ENCODE peak calls at places on chromosomes 6 and 20, in eight cellular contexts. One of them, this sample, is unnamed.

GRCh38 chr6:293185-294174 is 1.2 kb downstream of the DUSP22 start:
- DNase-seq in stimulated activated naive CD4-positive, alpha-beta T cell: no peak
- DNase-seq in stimulated activated CD4-positive, alpha-beta T cell treated with anti-CD3 and anti-CD28 coated beads, Interleukin-1b, Interleukin-23, amount 100 ng/mL, for 24 hours: no peak
- DNase-seq in stimulated activated effector memory CD8-positive, alpha-beta T cell treated with anti-CD3 and anti-CD28 coated beads, Interleukin-12 subunit alpha, Interleukin-12 subunit beta, amount 100 ng/mL, for 72 hours: peak
- DNase-seq in T-helper 17 cell: no peak
- DNase-seq in NCI-H460: peak
- DNase-seq in HTR-8/SVneo: no peak
- DNase-seq in Right ventricle myocardium superior: no peak
- DNase-seq in this sample: peak

GRCh38 chr6:166330612-166331011 is 11.7 kb downstream of the SFT2D1 start:
- DNase-seq in stimulated activated naive CD4-positive, alpha-beta T cell: no peak
- DNase-seq in Right ventricle myocardium superior: peak
- DNase-seq in T-helper 17 cell: no peak
- DNase-seq in stimulated activated effector memory CD8-positive, alpha-beta T cell treated with anti-CD3 and anti-CD28 coated beads, Interleukin-12 subunit alpha, Interleukin-12 subunit beta, amount 100 ng/mL, for 72 hours: no peak
- DNase-seq in HTR-8/SVneo: no peak
- DNase-seq in stimulated activated CD4-positive, alpha-beta T cell treated with anti-CD3 and anti-CD28 coated beads, Interleukin-1b, Interleukin-23, amount 100 ng/mL, for 24 hours: no peak
- DNase-seq in NCI-H460: peak
- DNase-seq in this sample: peak

GRCh38 chr6:158648682-158649131 is 1.1 kb upstream of the SYTL3 start:
- DNase-seq in stimulated activated effector memory CD8-positive, alpha-beta T cell treated with anti-CD3 and anti-CD28 coated beads, Interleukin-12 subunit alpha, Interleukin-12 subunit beta, amount 100 ng/mL, for 72 hours: peak
- DNase-seq in stimulated activated naive CD4-positive, alpha-beta T cell: no peak
- DNase-seq in NCI-H460: no peak
- DNase-seq in HTR-8/SVneo: no peak
- DNase-seq in Right ventricle myocardium superior: no peak
- DNase-seq in stimulated activated CD4-positive, alpha-beta T cell treated with anti-CD3 and anti-CD28 coated beads, Interleukin-1b, Interleukin-23, amount 100 ng/mL, for 24 hours: no peak
- DNase-seq in T-helper 17 cell: no peak
- DNase-seq in this sample: no peak

GRCh38 chr6:73969982-73970960 is 274.3 kb downstream of the CD109 start:
- DNase-seq in stimulated activated CD4-positive, alpha-beta T cell treated with anti-CD3 and anti-CD28 coated beads, Interleukin-1b, Interleukin-23, amount 100 ng/mL, for 24 hours: no peak
- DNase-seq in Right ventricle myocardium superior: no peak
- DNase-seq in NCI-H460: peak
- DNase-seq in T-helper 17 cell: no peak
- DNase-seq in HTR-8/SVneo: peak
- DNase-seq in stimulated activated naive CD4-positive, alpha-beta T cell: no peak
- DNase-seq in stimulated activated effector memory CD8-positive, alpha-beta T cell treated with anti-CD3 and anti-CD28 coated beads, Interleukin-12 subunit alpha, Interleukin-12 subunit beta, amount 100 ng/mL, for 72 hours: no peak
- DNase-seq in this sample: no peak

GRCh38 chr6:11865926-11866325 is 87.3 kb upstream of the ADTRP start:
- DNase-seq in NCI-H460: no peak
- DNase-seq in Right ventricle myocardium superior: no peak
- DNase-seq in stimulated activated CD4-positive, alpha-beta T cell treated with anti-CD3 and anti-CD28 coated beads, Interleukin-1b, Interleukin-23, amount 100 ng/mL, for 24 hours: no peak
- DNase-seq in HTR-8/SVneo: no peak
- DNase-seq in stimulated activated naive CD4-positive, alpha-beta T cell: no peak
- DNase-seq in stimulated activated effector memory CD8-positive, alpha-beta T cell treated with anti-CD3 and anti-CD28 coated beads, Interleukin-12 subunit alpha, Interleukin-12 subunit beta, amount 100 ng/mL, for 72 hours: no peak
- DNase-seq in T-helper 17 cell: no peak
- DNase-seq in this sample: no peak

GRCh38 chr6:52696418-52696817 is 25.5 kb downstream of the TMEM14A start:
- DNase-seq in stimulated activated naive CD4-positive, alpha-beta T cell: no peak
- DNase-seq in stimulated activated effector memory CD8-positive, alpha-beta T cell treated with anti-CD3 and anti-CD28 coated beads, Interleukin-12 subunit alpha, Interleukin-12 subunit beta, amount 100 ng/mL, for 72 hours: no peak
- DNase-seq in T-helper 17 cell: no peak
- DNase-seq in NCI-H460: no peak
- DNase-seq in Right ventricle myocardium superior: no peak
- DNase-seq in HTR-8/SVneo: no peak
- DNase-seq in stimulated activated CD4-positive, alpha-beta T cell treated with anti-CD3 and anti-CD28 coated beads, Interleukin-1b, Interleukin-23, amount 100 ng/mL, for 24 hours: no peak
- DNase-seq in this sample: no peak

GRCh38 chr6:150880336-150880735 is 14.8 kb downstream of the MTHFD1L start:
- DNase-seq in NCI-H460: no peak
- DNase-seq in stimulated activated CD4-positive, alpha-beta T cell treated with anti-CD3 and anti-CD28 coated beads, Interleukin-1b, Interleukin-23, amount 100 ng/mL, for 24 hours: no peak
- DNase-seq in T-helper 17 cell: no peak
- DNase-seq in HTR-8/SVneo: no peak
- DNase-seq in stimulated activated naive CD4-positive, alpha-beta T cell: no peak
- DNase-seq in stimulated activated effector memory CD8-positive, alpha-beta T cell treated with anti-CD3 and anti-CD28 coated beads, Interleukin-12 subunit alpha, Interleukin-12 subunit beta, amount 100 ng/mL, for 72 hours: no peak
- DNase-seq in Right ventricle myocardium superior: no peak
- DNase-seq in this sample: no peak

GRCh38 chr6:13523826-13524622 is 36.6 kb upstream of the GFOD1 start:
- DNase-seq in HTR-8/SVneo: no peak
- DNase-seq in T-helper 17 cell: no peak
- DNase-seq in stimulated activated naive CD4-positive, alpha-beta T cell: no peak
- DNase-seq in NCI-H460: no peak
- DNase-seq in stimulated activated effector memory CD8-positive, alpha-beta T cell treated with anti-CD3 and anti-CD28 coated beads, Interleukin-12 subunit alpha, Interleukin-12 subunit beta, amount 100 ng/mL, for 72 hours: no peak
- DNase-seq in stimulated activated CD4-positive, alpha-beta T cell treated with anti-CD3 and anti-CD28 coated beads, Interleukin-1b, Interleukin-23, amount 100 ng/mL, for 24 hours: no peak
- DNase-seq in Right ventricle myocardium superior: no peak
- DNase-seq in this sample: no peak

GRCh38 chr20:31587545-31588389 is 17.3 kb upstream of the ID1 start:
- DNase-seq in stimulated activated effector memory CD8-positive, alpha-beta T cell treated with anti-CD3 and anti-CD28 coated beads, Interleukin-12 subunit alpha, Interleukin-12 subunit beta, amount 100 ng/mL, for 72 hours: no peak
- DNase-seq in NCI-H460: no peak
- DNase-seq in T-helper 17 cell: no peak
- DNase-seq in Right ventricle myocardium superior: peak
- DNase-seq in stimulated activated naive CD4-positive, alpha-beta T cell: no peak
- DNase-seq in stimulated activated CD4-positive, alpha-beta T cell treated with anti-CD3 and anti-CD28 coated beads, Interleukin-1b, Interleukin-23, amount 100 ng/mL, for 24 hours: no peak
- DNase-seq in HTR-8/SVneo: no peak
- DNase-seq in this sample: peak

GRCh38 chr6:43668151-43669028 is 19.2 kb downstream of the MRPS18A start:
- DNase-seq in Right ventricle myocardium superior: peak
- DNase-seq in stimulated activated naive CD4-positive, alpha-beta T cell: peak
- DNase-seq in stimulated activated CD4-positive, alpha-beta T cell treated with anti-CD3 and anti-CD28 coated beads, Interleukin-1b, Interleukin-23, amount 100 ng/mL, for 24 hours: no peak
- DNase-seq in stimulated activated effector memory CD8-positive, alpha-beta T cell treated with anti-CD3 and anti-CD28 coated beads, Interleukin-12 subunit alpha, Interleukin-12 subunit beta, amount 100 ng/mL, for 72 hours: peak
- DNase-seq in T-helper 17 cell: no peak
- DNase-seq in NCI-H460: peak
- DNase-seq in HTR-8/SVneo: peak
- DNase-seq in this sample: peak

This sample was measured in heart left ventricle.